ENCODE peak calls at places on chromosomes 4 and X, in four cellular contexts. T is SK-N-SH; B is CD4-positive, alpha-beta memory T cell; E is upper lobe of right lung. L is an unnamed sample. For H3K27me3, the result is how much of the 10 kb centered on the place peaks cover.

GRCh38 chr4:104436542-104436941 is 58.2 kb downstream of the CXXC4 start:
- DNase-seq in T (no peak), B (no peak), E (no peak), L (no peak)

GRCh38 chr4:76208005-76208765 is 5.4 kb downstream of the SCARB2 start:
- DNase-seq in B (no peak), E (peak), T (peak), L (peak)

GRCh38 chr4:37540486-37540885 is 145.7 kb downstream of the RELL1 start:
- DNase-seq in B (no peak), T (no peak), E (no peak), L (no peak)

GRCh38 chrX:97728225-97728624 is 844.5 kb downstream of the RPA4 start:
- DNase-seq in E (no peak), B (no peak), T (no peak), L (no peak)

GRCh38 chr4:3476936-3477749 is 14.0 kb downstream of the DOK7 start:
- DNase-seq in B (no peak), T (no peak), E (no peak), L (no peak)

GRCh38 chrX:153803211-153804099 is 9.0 kb downstream of the SSR4 start:
- DNase-seq in E (no peak), B (no peak), T (no peak), L (no peak)

GRCh38 chr4:48193096-48193836 is 59.2 kb upstream of the TXK start:
- DNase-seq in E (no peak), B (no peak), T (no peak), L (no peak)

GRCh38 chrX:22325091-22325490 is 52.4 kb downstream of the CBLL2 start:
- DNase-seq in T (no peak), E (no peak), B (no peak), L (no peak)

GRCh38 chr4:75633846-75634245 is 3.5 kb upstream of the CDKL2 start:
- DNase-seq in B (no peak), T (no peak), E (no peak), L (no peak)

GRCh38 chr4:48017108-48017527 is 546 bp downstream of the NIPAL1 start:
- DNase-seq in T (peak), E (peak), B (peak), L (peak)

DNA sequence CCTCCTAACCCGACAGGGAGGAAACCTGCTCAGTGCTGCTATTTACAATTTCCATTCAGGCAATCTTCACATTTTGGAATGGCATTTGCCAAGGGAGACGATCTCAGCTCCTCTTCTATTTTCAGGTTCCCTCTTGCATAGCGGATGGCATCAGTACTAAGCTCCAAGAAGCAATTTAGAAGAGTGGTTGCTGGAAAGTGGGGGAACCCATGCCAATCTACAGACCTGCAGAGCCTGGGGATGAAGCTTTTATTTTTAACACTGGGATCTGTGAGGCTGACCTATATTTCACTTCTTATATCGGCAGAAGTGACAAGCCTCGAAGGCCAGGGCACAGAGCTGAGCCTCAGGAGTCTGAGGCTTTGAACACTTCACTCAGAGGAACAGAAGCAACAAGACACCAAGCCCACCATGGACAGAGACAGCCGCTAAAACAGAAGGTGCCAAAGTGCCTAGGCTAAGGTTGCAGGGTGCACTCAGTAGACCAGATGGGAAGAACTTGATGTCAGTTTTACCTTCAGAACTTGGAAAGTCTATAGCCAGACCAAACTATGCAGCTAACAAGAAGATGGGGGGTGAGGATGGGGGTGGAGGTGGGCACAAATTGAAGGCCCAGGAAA is 43.9 kb downstream of the SCD5 start:
- DNase-seq in E (no peak), T (no peak), B (no peak), L (no peak)
- H3K27ac ChIP-seq in E (peak), T (no peak), B (no peak), L (peak)

GRCh38 chrX:137566746-137567473 is 983 bp downstream of the ZIC3 start:
- DNase-seq in T (no peak), E (no peak), B (no peak), L (no peak)

GRCh38 chrX:137563681-137564651 is 2.0 kb upstream of the ZIC3 start:
- DNase-seq in T (no peak), E (no peak), B (no peak), L (no peak)

GRCh38 chrX:137565318-137565904 is 516 bp upstream of the ZIC3 start:
- DNase-seq in T (no peak), B (no peak), E (no peak), L (no peak)

GRCh38 chrX:137567474-137568232 is 1.7 kb downstream of the ZIC3 start:
- DNase-seq in T (no peak), B (no peak), E (no peak), L (no peak)

GRCh38 chrX:137565921-137566745 is at the start of gene ZIC3:
- DNase-seq in T (peak), E (peak), B (no peak), L (peak)
- H3K27me3 ChIP-seq in T (half or more), E (half or more), B (under half), L (under half)

GRCh38 chr4:109989618-109990017 is 76.9 kb downstream of the EGF start:
- DNase-seq in E (no peak), T (no peak), B (no peak), L (no peak)
- H3K27ac ChIP-seq in E (no peak), T (no peak), B (no peak), L (no peak)

DNA sequence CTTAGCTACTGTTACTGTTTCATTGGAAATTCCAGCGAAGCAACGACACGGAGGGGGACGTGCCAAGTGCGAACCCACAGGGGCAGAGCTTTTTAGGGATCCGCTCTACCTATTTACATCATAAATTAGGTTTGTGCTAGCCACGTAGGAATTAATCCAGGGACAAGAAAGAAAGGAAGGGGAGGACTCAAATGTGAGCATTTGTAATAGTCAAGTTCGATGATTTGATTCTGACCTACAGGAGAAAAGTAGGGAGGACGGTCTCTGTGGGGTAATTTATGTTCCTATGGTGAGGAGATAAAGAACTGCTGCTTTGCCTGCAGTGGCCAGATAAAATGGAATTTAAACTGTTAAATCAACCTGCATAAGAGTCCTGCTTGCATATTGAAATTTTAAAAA is 1.7 kb downstream of the INTS6L start:
- DNase-seq in E (no peak), B (no peak), T (no peak), L (no peak)
- H3K27me3 ChIP-seq in E (under half), B (under half), T (under half), L (under half)

GRCh38 chr4:6884341-6884870 is 25.2 kb upstream of the TBC1D14 start:
- DNase-seq in E (no peak), B (no peak), T (no peak), L (no peak)

GRCh38 chr4:6888506-6889071 is 21.0 kb upstream of the TBC1D14 start:
- DNase-seq in T (no peak), E (no peak), B (no peak), L (no peak)

GRCh38 chr4:6886886-6887285 is 22.7 kb upstream of the TBC1D14 start:
- DNase-seq in E (no peak), T (no peak), B (no peak), L (no peak)

GRCh38 chr4:6887591-6888371 is 21.8 kb upstream of the TBC1D14 start:
- DNase-seq in T (no peak), B (no peak), E (peak), L (no peak)

DNA sequence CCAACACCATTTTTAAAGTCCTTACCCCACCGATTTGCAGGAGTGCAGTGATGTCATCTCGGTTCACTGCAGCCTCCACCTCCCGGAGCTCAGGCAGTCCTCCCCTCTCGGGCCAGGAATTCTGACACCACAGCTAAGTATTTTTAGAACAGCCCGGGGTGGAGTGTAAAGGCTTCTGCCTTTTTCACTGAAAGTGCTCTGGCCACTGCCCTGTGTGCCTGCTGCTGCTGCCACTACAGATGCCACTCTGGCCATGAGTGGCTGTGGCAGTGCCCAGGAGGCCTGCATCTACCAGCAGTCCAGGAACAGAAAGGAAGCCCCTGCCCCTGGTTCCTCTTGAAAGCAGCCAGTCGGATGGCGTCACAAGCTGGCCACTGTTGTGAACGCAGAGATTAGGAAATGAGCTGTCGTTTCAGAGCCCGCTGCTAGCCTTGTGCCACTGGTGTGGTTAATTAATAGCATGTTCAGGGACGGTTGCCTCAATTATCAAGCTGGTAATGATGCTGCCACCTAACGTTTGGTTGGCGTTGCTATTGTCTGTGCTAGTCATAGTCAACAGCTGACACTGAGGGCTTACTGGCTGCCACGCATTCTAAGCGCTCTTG is 23.6 kb upstream of the TBC1D14 start:
- DNase-seq in T (no peak), E (peak), B (no peak), L (peak)
- H3K27ac ChIP-seq in T (no peak), E (peak), B (no peak), L (no peak)

DNA sequence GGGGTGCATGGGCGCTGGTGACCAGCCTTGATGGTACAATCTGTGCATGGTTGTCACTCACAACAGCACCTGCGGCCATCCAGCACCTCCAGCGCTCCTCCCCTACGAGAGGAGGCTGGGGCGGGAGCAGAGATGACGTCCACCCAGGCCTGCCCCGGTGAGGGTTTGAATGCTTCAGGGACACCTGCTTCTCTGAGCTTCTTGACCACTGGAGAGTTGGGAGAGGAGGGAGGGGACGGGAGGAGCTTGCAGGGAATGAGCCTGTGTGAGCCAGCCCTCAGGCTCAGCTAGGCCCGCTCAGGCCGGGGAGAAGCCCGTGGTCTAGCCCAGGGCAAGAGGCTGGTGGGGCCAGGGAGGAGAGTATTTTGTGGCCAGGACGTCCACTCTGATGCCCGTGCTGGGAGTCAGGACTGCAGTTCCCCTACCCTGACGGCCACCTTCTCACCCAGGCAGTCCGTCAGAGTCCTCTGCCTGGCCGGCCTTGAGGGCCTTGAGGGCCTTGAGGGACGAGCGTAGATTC is 59.2 kb downstream of the CPZ start:
- DNase-seq in T (no peak), B (no peak), E (peak), L (no peak)
- H3K27me3 ChIP-seq in T (under half), B (under half), E (under half), L (under half)

GRCh38 chrX:20521245-20521644 is 254.5 kb upstream of the RPS6KA3 start:
- DNase-seq in E (no peak), T (no peak), B (no peak), L (no peak)
- H3K27ac ChIP-seq in E (no peak), T (no peak), B (no peak), L (no peak)

GRCh38 chr4:1406416-1406945 is at the start of gene NKX1-1:
- DNase-seq in T (no peak), B (no peak), E (peak), L (peak)
- H3K27me3 ChIP-seq in T (half or more), B (under half), E (half or more), L (under half)

GRCh38 chr4:108140328-108140727 is 28.4 kb downstream of the LEF1 start:
- DNase-seq in T (no peak), E (no peak), B (no peak), L (no peak)
- H3K27ac ChIP-seq in T (no peak), E (no peak), B (peak), L (no peak)

GRCh38 chr4:173535165-173535737 is 5.2 kb upstream of the HAND2 start:
- DNase-seq in T (no peak), E (no peak), B (no peak), L (no peak)

GRCh38 chr4:173535932-173536331 is 5.9 kb upstream of the HAND2 start:
- DNase-seq in T (no peak), E (no peak), B (no peak), L (no peak)

GRCh38 chr4:173536808-173537429 is 6.9 kb upstream of the HAND2 start:
- DNase-seq in B (no peak), E (no peak), T (peak), L (no peak)

GRCh38 chr4:173532725-173533511 is 2.9 kb upstream of the HAND2 start:
- DNase-seq in B (no peak), E (no peak), T (no peak), L (no peak)

GRCh38 chr4:173534439-173534838 is 4.4 kb upstream of the HAND2 start:
- DNase-seq in T (peak), B (no peak), E (no peak), L (no peak)
- H3K27me3 ChIP-seq in T (under half), B (half or more), E (half or more), L (under half)

L was measured in testis.